ENCODE peak calls at places on chromosomes 16 and 17, in ten cellular contexts. G, I, M, W, H, S, T, E, Z and D are unnamed samples.

GRCh38 chr17:34755371-34755770 is 176.0 kb downstream of the TMEM132E start:
- DNase-seq in G (no peak), I (no peak), M (no peak), W (no peak), H (no peak), S (no peak), T (no peak), E (no peak), Z (no peak), D (no peak)

GRCh38 chr16:1433263-1433560 is 2.3 kb downstream of the PERCC1 start:
- DNase-seq in G (no peak), I (no peak), M (no peak), W (no peak), H (no peak), S (no peak), T (no peak), E (no peak), Z (no peak), D (no peak)

GRCh38 chr17:80112471-80113032 is 11.2 kb downstream of the GAA start:
- DNase-seq in G (no peak), I (no peak), M (no peak), W (no peak), H (no peak), S (no peak), T (no peak), E (no peak), Z (no peak), D (no peak)

GRCh38 chr17:37478187-37478586 is 11.5 kb upstream of the DUSP14 start:
- DNase-seq in G (no peak), I (no peak), M (no peak), W (peak), H (no peak), S (no peak), T (no peak), E (peak), Z (no peak), D (no peak)

GRCh38 chr16:998211-998610 is 16.6 kb downstream of the SOX8 start:
- DNase-seq in G (no peak), I (no peak), M (no peak), W (no peak), H (no peak), S (no peak), T (peak), E (no peak), Z (no peak), D (no peak)

GRCh38 chr17:48374650-48375230 is 55.3 kb downstream of the SKAP1 start:
- DNase-seq in G (no peak), I (no peak), M (peak), W (no peak), H (no peak), S (no peak), T (peak), E (peak), Z (peak), D (peak)

GRCh38 chr16:28491080-28491969 is 549 bp downstream of the CLN3 start:
- DNase-seq in G (no peak), I (no peak), M (no peak), W (peak), H (no peak), S (no peak), T (peak), E (peak), Z (no peak), D (peak)

GRCh38 chr17:50064253-50064991 is 8.5 kb downstream of the ITGA3 start:
- DNase-seq in G (peak), I (peak), M (no peak), W (peak), H (peak), S (no peak), T (no peak), E (peak), Z (peak), D (no peak)

GRCh38 chr17:73747221-73748002 is 103.2 kb upstream of the SDK2 start:
- DNase-seq in G (no peak), I (no peak), M (no peak), W (peak), H (no peak), S (no peak), T (no peak), E (no peak), Z (no peak), D (no peak)

GRCh38 chr16:30084816-30085159 is 6.9 kb downstream of the TBX6 start:
- DNase-seq in G (no peak), I (peak), M (no peak), W (peak), H (no peak), S (no peak), T (no peak), E (no peak), Z (no peak), D (no peak)

GRCh38 chr16:26826500-26826899 is 240.2 kb upstream of the C16orf82 start:
- DNase-seq in G (no peak), I (no peak), M (no peak), W (no peak), H (no peak), S (no peak), T (no peak), E (no peak), Z (no peak), D (no peak)

GRCh38 chr16:86495357-86495701 is 15.0 kb upstream of the FOXF1 start:
- DNase-seq in G (no peak), I (no peak), M (no peak), W (no peak), H (no peak), S (no peak), T (no peak), E (no peak), Z (no peak), D (no peak)

GRCh38 chr17:79544142-79544914 is 66.5 kb downstream of the RBFOX3 start:
- DNase-seq in G (no peak), I (no peak), M (no peak), W (no peak), H (no peak), S (no peak), T (no peak), E (no peak), Z (no peak), D (no peak)

GRCh38 chr17:10026786-10027046 is 121.6 kb upstream of the RCVRN start:
- DNase-seq in G (no peak), I (no peak), M (no peak), W (no peak), H (no peak), S (no peak), T (no peak), E (no peak), Z (no peak), D (no peak)

GRCh38 chr17:35969558-35970442 is 11.5 kb downstream of the CCL16 start:
- DNase-seq in G (peak), I (no peak), M (peak), W (peak), H (peak), S (peak), T (peak), E (peak), Z (peak), D (peak)

GRCh38 chr16:21989141-21989540 is 11.8 kb downstream of the PDZD9 start:
- DNase-seq in G (no peak), I (no peak), M (no peak), W (no peak), H (no peak), S (no peak), T (no peak), E (peak), Z (no peak), D (no peak)

GRCh38 chr17:35809855-35810461 is 674 bp downstream of the TAF15 start:
- DNase-seq in G (peak), I (no peak), M (no peak), W (no peak), H (no peak), S (no peak), T (peak), E (peak), Z (peak), D (peak)

GRCh38 chr16:35690413-35690812 is 2231.0 kb downstream of the TP53TG3F start:
- DNase-seq in G (no peak), I (no peak), M (no peak), W (no peak), H (no peak), S (peak), T (no peak), E (no peak), Z (no peak), D (no peak)

GRCh38 chr16:19223235-19223847 is 55.3 kb downstream of the SYT17 start:
- DNase-seq in G (no peak), I (no peak), M (no peak), W (no peak), H (no peak), S (no peak), T (peak), E (peak), Z (peak), D (peak)

GRCh38 chr17:40345161-40346034 is 19.1 kb downstream of the GJD3 start:
- DNase-seq in G (no peak), I (peak), M (no peak), W (peak), H (no peak), S (no peak), T (no peak), E (peak), Z (no peak), D (no peak)

GRCh38 chr17:34606721-34607120 is 27.3 kb downstream of the TMEM132E start:
- DNase-seq in G (no peak), I (no peak), M (no peak), W (no peak), H (no peak), S (no peak), T (no peak), E (no peak), Z (no peak), D (no peak)

GRCh38 chr17:35046740-35047283 is 16.7 kb downstream of the RFFL start:
- DNase-seq in G (no peak), I (no peak), M (peak), W (no peak), H (no peak), S (no peak), T (peak), E (peak), Z (peak), D (peak)

GRCh38 chr16:73885319-73885718 is 411.3 kb upstream of the PSMD7 start:
- DNase-seq in G (no peak), I (no peak), M (no peak), W (no peak), H (no peak), S (no peak), T (no peak), E (no peak), Z (no peak), D (no peak)

GRCh38 chr16:83356266-83356665 is 451.5 kb upstream of the HSBP1 start:
- DNase-seq in G (peak), I (no peak), M (no peak), W (no peak), H (no peak), S (no peak), T (peak), E (peak), Z (peak), D (peak)

GRCh38 chr16:13779676-13780075 is 140.3 kb upstream of the ERCC4 start:
- DNase-seq in G (no peak), I (no peak), M (no peak), W (no peak), H (no peak), S (no peak), T (peak), E (no peak), Z (peak), D (no peak)